ENCODE peak calls at places on chromosomes 1 and 21, in four cellular contexts. G is H1, F is adipocyte, Z is fibroblast of lung. P is an unnamed sample.

GRCh38 chr1:247387096-247387495 is 28.9 kb upstream of the NLRP3 start:
- DNase-seq in Z (no peak), F (no peak), G (no peak), P (no peak)

GRCh38 chr1:30597711-30598110 is 125.7 kb downstream of the MATN1 start:
- DNase-seq in F (no peak), Z (no peak), G (no peak), P (no peak)

GRCh38 chr21:45365608-45366241 is 39.2 kb upstream of the COL18A1 start:
- DNase-seq in F (no peak), Z (peak; percentile 87), G (no peak), P (no peak)

GRCh38 chr1:102434421-102434820 is 437.7 kb upstream of the OLFM3 start:
- DNase-seq in F (peak; percentile 27), G (peak; percentile 58), Z (no peak), P (peak; percentile 4)

GRCh38 chr1:68120136-68120791 is 69.8 kb upstream of the DIRAS3 start:
- DNase-seq in F (peak; percentile 89), Z (peak; percentile 80), G (peak; percentile 75), P (peak; percentile 64)

GRCh38 chr1:228650141-228650540 is 85.1 kb upstream of the RHOU start:
- DNase-seq in F (no peak), Z (no peak), G (peak; percentile 79), P (no peak)

GRCh38 chr1:245807306-245807705 is 652.5 kb downstream of the KIF26B start:
- DNase-seq in G (peak; percentile 17), F (no peak), Z (peak; percentile 76), P (no peak)

GRCh38 chr21:40466893-40467483 is 380.0 kb downstream of the DSCAM start:
- DNase-seq in G (no peak), Z (peak; percentile 13), F (peak; percentile 76), P (peak; percentile 8)

GRCh38 chr1:235709018-235709417 is 59.4 kb upstream of the GNG4 start:
- DNase-seq in Z (no peak), G (no peak), F (no peak), P (no peak)

GRCh38 chr21:32538147-32538792 is 47.1 kb downstream of the TCP10L start:
- DNase-seq in F (no peak), G (no peak), Z (no peak), P (no peak)

GRCh38 chr1:111769517-111770146 is 13.9 kb downstream of the DDX20 start:
- DNase-seq in F (peak; percentile 94), G (no peak), Z (peak; percentile 54), P (peak; percentile 42)

GRCh38 chr1:112527266-112528010 is 18.7 kb downstream of the WNT2B start:
- DNase-seq in Z (peak; percentile 86), G (no peak), F (no peak), P (no peak)

GRCh38 chr1:228543396-228543795 is 56.2 kb downstream of the RNF187 start:
- DNase-seq in G (no peak), Z (no peak), F (no peak), P (no peak)

GRCh38 chr1:76082084-76082483 is 7.5 kb downstream of the ST6GALNAC3 start:
- DNase-seq in G (no peak), Z (no peak), F (no peak), P (no peak)

GRCh38 chr1:6205849-6206845 is at the start of gene RNF207:
- DNase-seq in G (peak; percentile 87), F (peak; percentile 83), Z (peak; percentile 81), P (peak; percentile 84)

GRCh38 chr1:168483531-168483930 is 60.3 kb downstream of the XCL2 start:
- DNase-seq in F (peak; percentile 94), Z (peak; percentile 94), G (no peak), P (peak; percentile 71)

GRCh38 chr1:166197141-166197540 is 30.3 kb upstream of the FAM78B start:
- DNase-seq in G (no peak), Z (peak; percentile 85), F (no peak), P (peak; percentile 18)

GRCh38 chr21:45551316-45551715 is 9.1 kb upstream of the SLC19A1 start:
- DNase-seq in Z (peak; percentile 81), G (no peak), F (peak; percentile 59), P (peak; percentile 42)

GRCh38 chr1:195763146-195763906 is 844.9 kb downstream of the KCNT2 start:
- DNase-seq in G (no peak), F (no peak), Z (no peak), P (no peak)

GRCh38 chr1:33824971-33825370 is 38.9 kb upstream of the HMGB4 start:
- DNase-seq in F (no peak), Z (no peak), G (no peak), P (no peak)

GRCh38 chr1:168386949-168387586 is 106.4 kb downstream of the TBX19 start:
- DNase-seq in G (peak; percentile 78), Z (peak; percentile 61), F (peak; percentile 14), P (peak; percentile 94)

GRCh38 chr1:216075339-216075738 is 347.9 kb downstream of the USH2A start:
- DNase-seq in F (peak; percentile 61), Z (peak; percentile 39), G (no peak), P (no peak)

GRCh38 chr1:145990249-145991097 is 5.9 kb downstream of the TXNIP start:
- DNase-seq in Z (no peak), F (peak; percentile 74), G (no peak), P (no peak)

GRCh38 chr1:218079379-218079778 is 205.7 kb upstream of the RRP15 start:
- DNase-seq in F (no peak), Z (no peak), G (no peak), P (no peak)

GRCh38 chr1:88936760-88937342 is 45.5 kb upstream of the GTF2B start:
- DNase-seq in F (no peak), G (no peak), Z (no peak), P (no peak)

GRCh38 chr1:10472220-10473144 is at the start of gene DFFA:
- DNase-seq in Z (peak; percentile 95), F (peak; percentile 98), G (peak; percentile 95), P (peak; percentile 94)

GRCh38 chr1:89085781-89086180 is 20.8 kb upstream of the GBP1 start:
- DNase-seq in F (peak; percentile 75), Z (peak; percentile 12), G (no peak), P (peak; percentile 27)

GRCh38 chr1:54859687-54860391 is 27.2 kb downstream of the DHCR24 start:
- DNase-seq in F (no peak), G (no peak), Z (peak; percentile 60), P (no peak)

GRCh38 chr1:110617589-110617988 is 11.4 kb upstream of the KCNA2 start:
- DNase-seq in Z (no peak), F (no peak), G (no peak), P (no peak)

GRCh38 chr1:110618668-110619067 is 12.5 kb upstream of the KCNA2 start:
- DNase-seq in Z (no peak), F (no peak), G (no peak), P (no peak)

GRCh38 chr1:110620686-110621085 is 14.5 kb upstream of the KCNA2 start:
- DNase-seq in G (no peak), F (no peak), Z (no peak), P (no peak)

GRCh38 chr1:110620250-110620615 is 14.1 kb upstream of the KCNA2 start:
- DNase-seq in F (no peak), G (no peak), Z (no peak), P (no peak)

GRCh38 chr1:110619412-110620249 is 13.5 kb upstream of the KCNA2 start:
- DNase-seq in F (peak; percentile 68), G (peak; percentile 94), Z (peak; percentile 50), P (peak; percentile 71)
- H3K9ac ChIP-seq in F (no peak overlapping the region), G (no peak overlapping the region), Z (no peak overlapping the region), P (no peak overlapping the region)

DNA sequence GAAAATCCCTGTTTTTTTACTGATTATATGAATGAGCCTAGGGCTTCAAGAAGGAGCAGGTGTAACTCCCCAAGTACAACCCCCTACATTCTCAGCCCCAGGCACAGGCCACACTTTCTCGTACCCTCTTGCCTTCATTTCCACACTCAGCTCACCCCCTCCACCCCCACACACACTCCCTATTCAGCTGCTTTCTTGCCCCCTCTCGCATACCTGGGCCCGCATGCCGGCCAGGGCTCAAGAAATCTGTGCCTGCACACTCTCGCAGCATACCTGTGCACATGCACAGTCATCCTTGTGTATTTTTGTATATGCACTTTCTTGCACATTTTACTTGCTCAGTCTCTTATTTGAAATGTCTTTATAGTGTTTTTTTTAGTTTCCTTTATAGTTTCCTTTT is 2.0 kb downstream of the PTPRF start:
- DNase-seq in Z (no peak), G (no peak), F (no peak), P (no peak)
- H3K4me3 ChIP-seq in Z (no peak overlapping the region), G (peak overlapping the region; percentile 61), F (peak overlapping the region; percentile 85), P (peak overlapping the region; percentile 87)

GRCh38 chr21:26116456-26117011 is 54.0 kb downstream of the APP start:
- DNase-seq in G (no peak), Z (peak; percentile 55), F (peak; percentile 79), P (peak; percentile 59)
- H3K9ac ChIP-seq in G (no peak overlapping the region), Z (no peak overlapping the region), F (no peak overlapping the region), P (peak overlapping the region; percentile 49)

DNA sequence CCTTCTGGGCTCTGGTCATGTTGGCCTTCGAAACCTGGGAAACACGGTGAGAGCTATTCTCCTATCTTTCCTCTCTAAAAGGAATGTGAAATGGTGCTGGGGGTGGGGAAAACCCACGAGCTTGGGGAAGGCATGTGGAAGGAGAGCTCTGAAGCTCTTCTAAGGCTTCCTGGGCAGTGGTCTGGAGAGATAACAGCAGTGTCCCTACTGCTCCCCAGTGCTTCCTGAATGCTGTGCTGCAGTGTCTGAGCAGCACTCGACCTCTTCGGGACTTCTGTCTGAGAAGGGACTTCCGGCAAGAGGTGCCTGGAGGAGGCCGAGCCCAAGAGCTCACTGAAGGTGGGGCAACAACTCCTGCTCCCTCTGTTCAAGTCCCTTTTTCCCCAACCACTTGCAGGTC is 2.8 kb downstream of the USP21 start:
- DNase-seq in Z (no peak), G (no peak), F (no peak), P (no peak)
- H3K4me3 ChIP-seq in Z (no peak overlapping the region), G (no peak overlapping the region), F (no peak overlapping the region), P (no peak overlapping the region)

DNA sequence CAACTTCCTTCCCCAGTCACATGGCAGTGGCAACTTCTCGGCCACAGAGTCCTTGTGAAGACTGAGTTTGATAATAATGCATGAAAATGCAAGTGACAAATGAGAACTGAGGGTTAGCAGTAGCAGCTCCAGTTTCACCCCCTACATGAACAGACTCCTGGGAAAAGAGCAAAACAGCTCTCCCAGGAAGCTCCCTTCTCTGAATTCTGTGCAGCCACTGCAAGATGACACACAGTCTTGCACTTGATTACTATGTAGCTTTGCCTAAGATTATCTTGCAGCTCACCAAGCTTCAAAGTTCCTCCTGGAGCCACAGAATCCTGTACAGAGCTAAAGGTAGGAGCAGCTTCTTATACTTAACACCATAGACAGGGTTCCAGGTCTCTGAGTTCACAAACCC is 4.6 kb downstream of the PGBD5 start:
- DNase-seq in F (no peak), Z (no peak), G (no peak), P (no peak)
- H3K9ac ChIP-seq in F (no peak overlapping the region), Z (no peak overlapping the region), G (no peak overlapping the region), P (no peak overlapping the region)

P was measured in mammary epithelial cell.